ENCODE peak calls at places on chromosomes 6 and 20, in four cellular contexts. One of them, this sample, is unnamed.

GRCh38 chr20:8518878-8519277 is 386.8 kb downstream of the PLCB1 start:
- DNase-seq in fibroblast of mammary gland: no peak
- DNase-seq in fibroblast of lung: no peak
- DNase-seq in AG04450: no peak
- DNase-seq in this sample: no peak

GRCh38 chr6:164929155-164929977 is 380.0 kb downstream of the C6orf118 start:
- DNase-seq in AG04450: no peak
- DNase-seq in fibroblast of mammary gland: no peak
- DNase-seq in fibroblast of lung: no peak
- DNase-seq in this sample: no peak

GRCh38 chr6:132235596-132236280 is 165.5 kb downstream of the MOXD1 start:
- DNase-seq in AG04450: no peak
- DNase-seq in fibroblast of lung: no peak
- DNase-seq in fibroblast of mammary gland: no peak
- DNase-seq in this sample: no peak

GRCh38 chr6:474454-475185 is 83.1 kb downstream of the IRF4 start:
- DNase-seq in AG04450: no peak
- DNase-seq in fibroblast of mammary gland: no peak
- DNase-seq in fibroblast of lung: no peak
- DNase-seq in this sample: no peak

GRCh38 chr20:8132632-8133587 is 844 bp downstream of the PLCB1 start:
- DNase-seq in fibroblast of lung: peak
- DNase-seq in fibroblast of mammary gland: peak
- DNase-seq in AG04450: no peak
- DNase-seq in this sample: peak

GRCh38 chr6:70289299-70289698 is 13.6 kb downstream of the COL9A1 start:
- DNase-seq in AG04450: no peak
- DNase-seq in fibroblast of mammary gland: no peak
- DNase-seq in fibroblast of lung: no peak
- DNase-seq in this sample: no peak

GRCh38 chr20:13510837-13511488 is 127.8 kb downstream of the TASP1 start:
- DNase-seq in AG04450: no peak
- DNase-seq in fibroblast of lung: no peak
- DNase-seq in fibroblast of mammary gland: peak
- DNase-seq in this sample: peak

GRCh38 chr20:33693741-33694645 is 7.8 kb upstream of the E2F1 start:
- DNase-seq in fibroblast of lung: no peak
- DNase-seq in AG04450: no peak
- DNase-seq in fibroblast of mammary gland: no peak
- DNase-seq in this sample: peak

GRCh38 chr20:20360464-20360863 is 7.4 kb upstream of the INSM1 start:
- DNase-seq in fibroblast of lung: peak
- DNase-seq in AG04450: peak
- DNase-seq in fibroblast of mammary gland: peak
- DNase-seq in this sample: peak

GRCh38 chr6:128246472-128246871 is 273.9 kb downstream of the PTPRK start:
- DNase-seq in AG04450: no peak
- DNase-seq in fibroblast of lung: no peak
- DNase-seq in fibroblast of mammary gland: no peak
- DNase-seq in this sample: no peak

GRCh38 chr6:157813191-157813590 is 9.9 kb upstream of the SNX9 start:
- DNase-seq in AG04450: no peak
- DNase-seq in fibroblast of lung: peak
- DNase-seq in fibroblast of mammary gland: peak
- DNase-seq in this sample: peak

GRCh38 chr6:29945421-29945820 is 3.1 kb downstream of the HLA-A start:
- DNase-seq in fibroblast of mammary gland: no peak
- DNase-seq in AG04450: no peak
- DNase-seq in fibroblast of lung: no peak
- DNase-seq in this sample: no peak

GRCh38 chr20:46010491-46011405 is 2.0 kb downstream of the MMP9 start:
- DNase-seq in fibroblast of mammary gland: no peak
- DNase-seq in AG04450: no peak
- DNase-seq in fibroblast of lung: no peak
- DNase-seq in this sample: no peak

GRCh38 chr6:10526156-10526555 is 5.0 kb downstream of the GCNT2 start:
- DNase-seq in AG04450: no peak
- DNase-seq in fibroblast of mammary gland: no peak
- DNase-seq in fibroblast of lung: no peak
- DNase-seq in this sample: no peak

GRCh38 chr6:7912024-7912423 is 1.4 kb upstream of the TXNDC5 start:
- DNase-seq in fibroblast of lung: no peak
- DNase-seq in AG04450: no peak
- DNase-seq in fibroblast of mammary gland: peak
- DNase-seq in this sample: peak

GRCh38 chr6:168415149-168415992 is 25.6 kb upstream of the SMOC2 start:
- DNase-seq in fibroblast of mammary gland: no peak
- DNase-seq in fibroblast of lung: no peak
- DNase-seq in AG04450: no peak
- DNase-seq in this sample: no peak

GRCh38 chr6:163820745-163821456 is 406.4 kb downstream of the QKI start:
- DNase-seq in AG04450: no peak
- DNase-seq in fibroblast of lung: no peak
- DNase-seq in fibroblast of mammary gland: no peak
- DNase-seq in this sample: no peak

GRCh38 chr6:31559958-31560696 is 12.0 kb upstream of the LTA start:
- DNase-seq in AG04450: no peak
- DNase-seq in fibroblast of lung: peak
- DNase-seq in fibroblast of mammary gland: peak
- DNase-seq in this sample: peak

GRCh38 chr6:126072172-126072571 is 85.8 kb downstream of the TRMT11 start:
- DNase-seq in fibroblast of mammary gland: no peak
- DNase-seq in AG04450: no peak
- DNase-seq in fibroblast of lung: no peak
- DNase-seq in this sample: no peak

GRCh38 chr6:150406948-150407347 is 38.1 kb downstream of the IYD start:
- DNase-seq in fibroblast of mammary gland: peak
- DNase-seq in AG04450: no peak
- DNase-seq in fibroblast of lung: no peak
- DNase-seq in this sample: no peak

GRCh38 chr6:139821669-139822223 is 447.3 kb upstream of the CITED2 start:
- DNase-seq in fibroblast of mammary gland: no peak
- DNase-seq in fibroblast of lung: peak
- DNase-seq in AG04450: no peak
- DNase-seq in this sample: no peak

GRCh38 chr6:155276638-155277037 is 12.8 kb downstream of the CLDN20 start:
- DNase-seq in fibroblast of mammary gland: no peak
- DNase-seq in fibroblast of lung: no peak
- DNase-seq in AG04450: no peak
- DNase-seq in this sample: peak

GRCh38 chr20:63521602-63522001 is 1.0 kb downstream of the PPDPF start:
- DNase-seq in fibroblast of lung: no peak
- DNase-seq in AG04450: no peak
- DNase-seq in fibroblast of mammary gland: no peak
- DNase-seq in this sample: no peak

GRCh38 chr6:107235007-107235406 is 119.7 kb upstream of the BEND3 start:
- DNase-seq in fibroblast of lung: no peak
- DNase-seq in AG04450: no peak
- DNase-seq in fibroblast of mammary gland: no peak
- DNase-seq in this sample: no peak

GRCh38 chr20:58706975-58707681 is 14.5 kb downstream of the NPEPL1 start:
- DNase-seq in AG04450: no peak
- DNase-seq in fibroblast of mammary gland: no peak
- DNase-seq in fibroblast of lung: no peak
- DNase-seq in this sample: no peak

GRCh38 chr6:167760979-167761793 is 65.5 kb upstream of the AFDN start:
- DNase-seq in fibroblast of mammary gland: peak
- DNase-seq in fibroblast of lung: peak
- DNase-seq in AG04450: no peak
- DNase-seq in this sample: peak

GRCh38 chr20:50215101-50215500 is 24.5 kb downstream of the CEBPB start:
- DNase-seq in fibroblast of lung: peak
- DNase-seq in AG04450: no peak
- DNase-seq in fibroblast of mammary gland: peak
- DNase-seq in this sample: peak

GRCh38 chr6:161215193-161215592 is 58.7 kb downstream of the AGPAT4 start:
- DNase-seq in fibroblast of mammary gland: peak
- DNase-seq in fibroblast of lung: peak
- DNase-seq in AG04450: peak
- DNase-seq in this sample: peak

GRCh38 chr6:38640216-38640909 is 634 bp upstream of the BTBD9 start:
- DNase-seq in AG04450: no peak
- DNase-seq in fibroblast of lung: no peak
- DNase-seq in fibroblast of mammary gland: no peak
- DNase-seq in this sample: peak

GRCh38 chr6:45509426-45509825 is 131.7 kb upstream of the SUPT3H start:
- DNase-seq in fibroblast of mammary gland: no peak
- DNase-seq in AG04450: no peak
- DNase-seq in fibroblast of lung: no peak
- DNase-seq in this sample: no peak

GRCh38 chr6:14284969-14285368 is 167.4 kb downstream of the CD83 start:
- DNase-seq in AG04450: no peak
- DNase-seq in fibroblast of mammary gland: no peak
- DNase-seq in fibroblast of lung: no peak
- DNase-seq in this sample: no peak

GRCh38 chr6:148888853-148889252 is 142.0 kb downstream of the UST start:
- DNase-seq in fibroblast of mammary gland: peak
- DNase-seq in fibroblast of lung: no peak
- DNase-seq in AG04450: no peak
- DNase-seq in this sample: peak

GRCh38 chr6:2632368-2632767 is 118.4 kb downstream of the MYLK4 start:
- DNase-seq in AG04450: no peak
- DNase-seq in fibroblast of mammary gland: peak
- DNase-seq in fibroblast of lung: no peak
- DNase-seq in this sample: peak

DNA sequence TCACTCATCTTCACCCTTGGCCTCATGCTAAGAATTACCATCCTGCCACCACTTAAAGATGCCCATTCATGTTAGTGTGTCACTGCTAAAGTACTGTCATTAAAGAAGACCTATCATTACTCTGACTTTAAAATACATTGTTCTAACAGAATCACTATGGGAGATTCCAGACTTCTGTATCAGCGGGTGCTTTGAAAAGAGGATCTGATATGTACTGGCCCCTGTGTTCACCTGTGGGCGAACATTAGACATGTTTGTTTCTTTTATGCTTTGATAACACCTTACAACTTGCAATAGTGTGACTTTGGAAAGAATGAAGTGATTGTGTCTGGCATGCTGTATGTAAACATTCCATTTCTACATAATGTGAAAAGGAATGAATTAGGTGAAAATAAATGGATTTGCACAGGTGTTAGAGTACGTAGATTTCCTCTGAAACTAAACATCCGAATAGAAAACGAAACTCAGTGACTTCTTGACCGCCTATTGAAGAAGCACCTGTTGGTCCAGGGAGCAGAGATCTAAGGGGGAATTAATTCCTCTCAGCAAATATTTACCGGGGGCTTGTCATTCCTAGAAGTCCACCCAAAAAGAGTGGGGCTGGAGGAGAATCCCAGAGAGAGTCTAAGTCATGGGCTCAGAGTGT is 132.3 kb downstream of the CARMIL1 start:
- DNase-seq in AG04450: no peak
- DNase-seq in fibroblast of mammary gland: no peak
- DNase-seq in fibroblast of lung: no peak
- DNase-seq in this sample: no peak
- H3K4me3 ChIP-seq in AG04450: no peak
- H3K4me3 ChIP-seq in fibroblast of mammary gland: no peak
- H3K4me3 ChIP-seq in fibroblast of lung: no peak
- H3K4me3 ChIP-seq in this sample: no peak

GRCh38 chr20:24519476-24519875 is 50.0 kb downstream of the SYNDIG1 start:
- DNase-seq in fibroblast of lung: no peak
- DNase-seq in fibroblast of mammary gland: no peak
- DNase-seq in AG04450: no peak
- DNase-seq in this sample: no peak
- TF ChIP-seq CTCF in fibroblast of lung: no peak
- TF ChIP-seq CTCF in fibroblast of mammary gland: no peak
- TF ChIP-seq CTCF in AG04450: no peak
- TF ChIP-seq CTCF in this sample: no peak

GRCh38 chr20:48146303-48146702 is 361.0 kb upstream of the SULF2 start:
- DNase-seq in AG04450: no peak
- DNase-seq in fibroblast of mammary gland: no peak
- DNase-seq in fibroblast of lung: no peak
- DNase-seq in this sample: no peak
- H3K4me3 ChIP-seq in AG04450: no peak
- H3K4me3 ChIP-seq in fibroblast of mammary gland: no peak
- H3K4me3 ChIP-seq in fibroblast of lung: no peak
- H3K4me3 ChIP-seq in this sample: no peak

GRCh38 chr20:47206962-47207641 is 149.4 kb downstream of the ZMYND8 start:
- DNase-seq in fibroblast of mammary gland: no peak
- DNase-seq in fibroblast of lung: no peak
- DNase-seq in AG04450: no peak
- DNase-seq in this sample: no peak

GRCh38 chr20:47202765-47203667 is 153.5 kb downstream of the ZMYND8 start:
- DNase-seq in AG04450: no peak
- DNase-seq in fibroblast of lung: no peak
- DNase-seq in fibroblast of mammary gland: no peak
- DNase-seq in this sample: no peak

GRCh38 chr20:47204008-47204745 is 152.3 kb downstream of the ZMYND8 start:
- DNase-seq in AG04450: no peak
- DNase-seq in fibroblast of lung: peak
- DNase-seq in fibroblast of mammary gland: peak
- DNase-seq in this sample: peak

GRCh38 chr20:47204746-47205122 is 151.8 kb downstream of the ZMYND8 start:
- DNase-seq in AG04450: no peak
- DNase-seq in fibroblast of lung: no peak
- DNase-seq in fibroblast of mammary gland: no peak
- DNase-seq in this sample: no peak

GRCh38 chr20:47205577-47206123 is 150.8 kb downstream of the ZMYND8 start:
- DNase-seq in AG04450: peak
- DNase-seq in fibroblast of lung: peak
- DNase-seq in fibroblast of mammary gland: peak
- DNase-seq in this sample: peak
- TF ChIP-seq CTCF in AG04450: peak
- TF ChIP-seq CTCF in fibroblast of lung: peak
- TF ChIP-seq CTCF in fibroblast of mammary gland: peak
- TF ChIP-seq CTCF in this sample: peak

DNA sequence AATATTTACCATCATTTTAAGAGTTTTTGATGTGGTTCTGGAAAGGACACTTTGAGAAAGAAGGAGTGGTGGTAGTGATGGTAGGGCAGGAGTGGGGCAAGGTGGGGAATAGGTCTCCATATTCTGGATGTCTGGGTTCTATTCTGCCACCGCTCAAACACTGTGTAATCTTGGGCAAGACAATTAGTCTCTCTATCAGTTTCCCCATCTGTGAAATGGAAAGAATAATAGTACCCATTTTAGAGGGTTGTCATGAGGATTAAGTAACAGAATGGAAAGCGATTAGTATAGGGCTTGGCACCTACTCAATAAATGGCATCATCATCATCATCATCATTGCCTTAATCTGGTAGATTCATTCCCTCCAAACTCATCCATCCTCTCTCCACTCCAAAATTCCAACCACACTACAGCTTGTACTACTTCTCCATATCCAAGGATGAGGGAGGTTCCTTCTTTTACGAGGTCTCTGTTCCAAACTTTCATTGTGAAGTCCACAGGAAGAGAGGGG is 982 bp upstream of the GGT7 start:
- DNase-seq in fibroblast of mammary gland: no peak
- DNase-seq in AG04450: no peak
- DNase-seq in fibroblast of lung: no peak
- DNase-seq in this sample: no peak
- H3K4me3 ChIP-seq in fibroblast of mammary gland: no peak
- H3K4me3 ChIP-seq in AG04450: no peak
- H3K4me3 ChIP-seq in fibroblast of lung: peak
- H3K4me3 ChIP-seq in this sample: no peak